ENCODE peak calls at places on chromosomes 13 and 19, in five cellular contexts. V is neuronal stem cell, H is IMR-90, I is H9, F is mesendoderm. A is an unnamed sample.

GRCh38 chr19:47619763-47620162 is 10.8 kb downstream of the BICRA start:
- DNase-seq in I (peak; percentile 86), V (no peak), H (peak; percentile 73), F (peak; percentile 77), A (peak; percentile 70)

GRCh38 chr19:6521718-6522646 is 8.8 kb upstream of the TNFSF9 start:
- DNase-seq in F (peak; percentile 28), V (no peak), I (no peak), H (no peak), A (no peak)

GRCh38 chr13:106532111-106532929 is 3.1 kb downstream of the EFNB2 start:
- DNase-seq in H (peak; percentile 32), I (no peak), V (no peak), F (peak; percentile 47), A (no peak)

GRCh38 chr13:50715402-50716146 is 127.9 kb downstream of the DLEU7 start:
- DNase-seq in F (no peak), I (no peak), H (no peak), V (no peak), A (no peak)

GRCh38 chr13:34731486-34731885 is 210.6 kb upstream of the NBEA start:
- DNase-seq in H (no peak), F (no peak), I (no peak), V (no peak), A (no peak)

GRCh38 chr13:73467103-73467502 is 408.3 kb downstream of the KLF5 start:
- DNase-seq in I (no peak), V (no peak), H (peak; percentile 16), F (peak; percentile 3), A (no peak)

GRCh38 chr13:22009500-22009899 is 338.6 kb downstream of the FGF9 start:
- DNase-seq in V (no peak), I (no peak), F (no peak), H (no peak), A (no peak)

GRCh38 chr19:30325657-30326056 is 46.5 kb upstream of the ZNF536 start:
- DNase-seq in V (no peak), F (no peak), I (peak; percentile 12), H (no peak), A (no peak)

GRCh38 chr13:34671136-34671535 is 270.9 kb upstream of the NBEA start:
- DNase-seq in I (no peak), V (no peak), H (no peak), F (no peak), A (no peak)

GRCh38 chr13:21047087-21047486 is 14.3 kb downstream of the LATS2 start:
- DNase-seq in V (no peak), F (no peak), I (no peak), H (no peak), A (peak; percentile 34)

GRCh38 chr19:49809155-49809986 is 3.7 kb downstream of the FUZ start:
- DNase-seq in V (no peak), F (peak; percentile 55), H (no peak), I (peak; percentile 77), A (no peak)

DNA sequence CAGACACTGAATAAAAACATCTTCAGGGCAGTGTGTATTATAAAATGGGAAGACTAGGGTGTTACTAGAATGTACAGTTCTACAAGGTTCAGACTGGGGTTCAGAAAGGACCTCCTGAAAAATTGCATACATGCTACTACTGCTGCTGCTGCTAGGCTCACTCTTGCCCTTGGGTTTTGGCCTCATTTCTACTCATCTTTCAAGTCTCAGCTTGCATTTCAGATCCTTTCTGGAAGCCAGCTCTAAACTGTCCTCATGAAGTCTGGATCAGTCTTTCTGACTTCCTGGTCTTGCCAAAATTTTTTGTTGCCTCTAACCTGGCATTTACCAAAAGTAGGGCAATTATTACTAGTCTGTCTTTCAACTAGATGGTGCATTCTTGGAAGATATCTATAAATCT is 393.3 kb downstream of the DIAPH3 start:
- DNase-seq in F (no peak), I (no peak), V (no peak), H (no peak), A (no peak)
- H2BK5ac ChIP-seq in F (no peak overlapping the region), I (no peak overlapping the region), V (no peak overlapping the region), H (no peak overlapping the region), A (no peak overlapping the region)

GRCh38 chr19:18438331-18439024 is 545 bp upstream of the ISYNA1 start:
- DNase-seq in I (peak; percentile 73), F (peak; percentile 85), V (no peak), H (no peak), A (peak; percentile 78)

GRCh38 chr19:18439910-18440237 is 1.9 kb upstream of the ISYNA1 start:
- DNase-seq in V (no peak), I (no peak), H (no peak), F (no peak), A (no peak)

GRCh38 chr19:18440421-18440877 is 2.5 kb upstream of the ISYNA1 start:
- DNase-seq in F (peak; percentile 54), H (no peak), I (no peak), V (no peak), A (no peak)

GRCh38 chr19:18437481-18438330 is at the start of gene ISYNA1:
- DNase-seq in V (peak; percentile 69), H (peak; percentile 20), F (peak; percentile 75), I (peak; percentile 81), A (no peak)

GRCh38 chr19:18439025-18439909 is 1.3 kb upstream of the ISYNA1 start:
- DNase-seq in F (no peak), H (peak; percentile 77), I (no peak), V (no peak), A (no peak)
- H2BK5ac ChIP-seq in F (peak overlapping the region; percentile 41), H (no peak overlapping the region), I (no peak overlapping the region), V (peak overlapping the region; percentile 100), A (peak overlapping the region; percentile 95)

GRCh38 chr19:42325896-42326771 is 699 bp downstream of the MEGF8 start:
- DNase-seq in V (no peak), H (no peak), I (peak; percentile 53), F (peak; percentile 59), A (no peak)
- H2BK5ac ChIP-seq in V (peak overlapping the region; percentile 87), H (no peak overlapping the region), I (no peak overlapping the region), F (no peak overlapping the region), A (no peak overlapping the region)

GRCh38 chr19:18278521-18279265 is 2.7 kb downstream of the JUND start:
- DNase-seq in V (no peak), H (no peak), I (no peak), F (peak; percentile 68), A (no peak)

GRCh38 chr19:18281082-18282020 is at the start of gene JUND:
- DNase-seq in F (peak; percentile 98), H (peak; percentile 98), V (peak; percentile 99), I (peak; percentile 97), A (peak; percentile 90)

GRCh38 chr19:18280247-18281081 is 958 bp downstream of the JUND start:
- DNase-seq in V (no peak), I (peak; percentile 60), H (peak; percentile 69), F (peak; percentile 79), A (no peak)

GRCh38 chr19:18279266-18279515 is 2.2 kb downstream of the JUND start:
- DNase-seq in I (no peak), H (no peak), F (no peak), V (no peak), A (no peak)

DNA sequence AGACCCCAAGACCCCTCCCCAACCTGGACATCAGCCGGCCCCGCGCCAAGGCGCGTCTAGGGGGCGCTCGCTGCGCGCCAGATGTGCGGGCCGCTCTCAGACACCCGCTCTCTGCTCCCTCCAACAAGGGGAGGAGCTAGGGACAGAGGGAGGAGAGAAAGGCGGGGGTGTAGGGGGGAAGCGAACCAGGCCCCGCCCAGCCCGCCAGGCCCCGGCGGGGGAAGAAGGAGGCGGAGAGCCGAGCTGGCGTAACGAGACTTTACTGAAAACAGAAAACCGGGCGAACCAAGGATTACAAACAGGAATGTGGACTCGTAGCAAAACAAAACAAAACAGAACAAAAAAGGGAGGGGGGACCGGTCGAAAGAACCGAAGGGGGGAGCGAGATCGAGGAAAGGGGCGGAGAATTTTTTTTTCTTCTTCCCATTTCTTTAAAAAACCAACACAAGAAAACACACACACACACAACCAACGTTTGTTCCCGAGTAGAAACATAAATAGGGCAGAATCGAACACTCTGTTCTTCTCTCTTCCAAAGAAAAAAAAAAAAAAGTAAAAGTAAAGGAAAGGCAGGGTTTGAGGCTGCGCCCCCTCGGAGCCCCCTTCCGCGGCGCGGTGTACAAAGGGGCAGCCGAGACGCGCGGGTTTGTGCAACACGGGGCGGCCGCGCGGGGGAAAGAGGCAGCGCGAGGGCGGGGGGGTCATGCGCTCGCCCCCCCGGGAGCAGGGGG is 1.7 kb downstream of the JUND start:
- DNase-seq in I (peak; percentile 94), F (peak; percentile 98), V (peak; percentile 97), H (peak; percentile 92), A (peak; percentile 81)
- H2BK5ac ChIP-seq in I (no peak overlapping the region), F (no peak overlapping the region), V (peak overlapping the region; percentile 87), H (peak overlapping the region; percentile 99), A (no peak overlapping the region)

GRCh38 chr13:112722433-112723250 is 32.8 kb downstream of the ATP11A start:
- DNase-seq in F (peak; percentile 94), I (no peak), H (peak; percentile 98), V (no peak), A (no peak)
- H2BK5ac ChIP-seq in F (no peak overlapping the region), I (no peak overlapping the region), H (peak overlapping the region; percentile 77), V (no peak overlapping the region), A (no peak overlapping the region)

GRCh38 chr19:15126511-15126910 is 19.3 kb downstream of the SYDE1 start:
- DNase-seq in I (no peak), V (no peak), H (no peak), F (no peak), A (no peak)

GRCh38 chr19:15123900-15124299 is 16.7 kb downstream of the SYDE1 start:
- DNase-seq in V (no peak), F (no peak), H (no peak), I (no peak), A (no peak)

GRCh38 chr19:15124572-15125231 is 17.5 kb downstream of the SYDE1 start:
- DNase-seq in H (no peak), V (no peak), I (no peak), F (no peak), A (no peak)

GRCh38 chr19:15123031-15123890 is 16.1 kb downstream of the SYDE1 start:
- DNase-seq in F (no peak), I (no peak), V (no peak), H (no peak), A (no peak)

GRCh38 chr19:15125232-15126067 is 18.2 kb downstream of the SYDE1 start:
- DNase-seq in F (peak; percentile 99), I (peak; percentile 99), H (peak; percentile 95), V (peak; percentile 97), A (peak; percentile 98)
- H2BK5ac ChIP-seq in F (peak overlapping the region; percentile 82), I (no peak overlapping the region), H (peak overlapping the region; percentile 92), V (peak overlapping the region; percentile 96), A (peak overlapping the region; percentile 99)

A was measured in H1.